ENCODE peak calls at places on chromosomes 11 and 22, in eight cellular contexts. D, Z, T, L, K, E, C and V are unnamed samples.

GRCh38 chr11:47857485-47858168 is 9.5 kb upstream of the NUP160 start:
- DNase-seq in T (no peak), K (no peak), C (no peak), Z (no peak), D (peak), L (no peak), E (no peak), V (peak)

GRCh38 chr11:73359930-73360742 is 16.1 kb upstream of the RELT start:
- DNase-seq in C (no peak), K (peak), L (no peak), E (no peak), Z (peak), T (no peak), D (peak), V (no peak)

GRCh38 chr11:106304274-106304673 is 226.8 kb downstream of the AASDHPPT start:
- DNase-seq in Z (no peak), K (no peak), D (no peak), C (peak), T (no peak), L (peak), E (no peak), V (no peak)

GRCh38 chr11:2775626-2776350 is 76.0 kb upstream of the KCNQ1OT1 start:
- DNase-seq in K (no peak), C (no peak), E (peak), L (no peak), D (no peak), Z (no peak), T (no peak), V (no peak)

GRCh38 chr11:68040121-68040956 is 1.5 kb downstream of the TCIRG1 start:
- DNase-seq in D (peak), E (peak), T (no peak), Z (no peak), C (peak), K (peak), L (peak), V (peak)

GRCh38 chr11:93642416-93642815 is 19.1 kb upstream of the CEP295 start:
- DNase-seq in K (no peak), Z (no peak), D (no peak), T (no peak), C (no peak), E (no peak), L (no peak), V (no peak)

GRCh38 chr22:26642465-26643367 is 14.7 kb upstream of the MIAT start:
- DNase-seq in C (no peak), K (no peak), T (peak), D (peak), Z (no peak), E (no peak), L (no peak), V (peak)

GRCh38 chr11:109236188-109236587 is 185.8 kb upstream of the C11orf87 start:
- DNase-seq in L (no peak), D (no peak), E (no peak), Z (no peak), T (no peak), K (no peak), C (no peak), V (no peak)

GRCh38 chr11:2549491-2549875 is 104.7 kb downstream of the KCNQ1 start:
- DNase-seq in C (no peak), K (no peak), E (no peak), Z (no peak), D (no peak), T (no peak), L (no peak), V (no peak)

GRCh38 chr11:44680982-44681597 is 45.7 kb upstream of the TSPAN18 start:
- DNase-seq in E (no peak), C (peak), K (no peak), Z (peak), L (peak), T (no peak), D (no peak), V (no peak)

GRCh38 chr11:68014157-68014965 is 4.2 kb downstream of the ALDH3B1 start:
- DNase-seq in E (peak), Z (peak), L (peak), K (no peak), D (no peak), T (no peak), C (peak), V (no peak)

GRCh38 chr11:81207421-81208054 is 1526.1 kb downstream of the FAM181B start:
- DNase-seq in E (no peak), T (no peak), L (no peak), D (no peak), C (no peak), K (no peak), Z (no peak), V (no peak)

GRCh38 chr11:106091480-106092123 is 14.1 kb downstream of the AASDHPPT start:
- DNase-seq in L (peak), D (peak), K (no peak), C (peak), E (no peak), Z (peak), T (no peak), V (peak)

GRCh38 chr11:18151581-18151980 is 19.2 kb downstream of the MRGPRX3 start:
- DNase-seq in Z (no peak), E (no peak), T (no peak), L (no peak), K (no peak), D (no peak), C (no peak), V (no peak)
- TF ChIP-seq CTCF in Z (no peak), E (no peak), T (no peak), L (no peak), K (no peak), D (no peak), C (no peak), V (no peak)

DNA sequence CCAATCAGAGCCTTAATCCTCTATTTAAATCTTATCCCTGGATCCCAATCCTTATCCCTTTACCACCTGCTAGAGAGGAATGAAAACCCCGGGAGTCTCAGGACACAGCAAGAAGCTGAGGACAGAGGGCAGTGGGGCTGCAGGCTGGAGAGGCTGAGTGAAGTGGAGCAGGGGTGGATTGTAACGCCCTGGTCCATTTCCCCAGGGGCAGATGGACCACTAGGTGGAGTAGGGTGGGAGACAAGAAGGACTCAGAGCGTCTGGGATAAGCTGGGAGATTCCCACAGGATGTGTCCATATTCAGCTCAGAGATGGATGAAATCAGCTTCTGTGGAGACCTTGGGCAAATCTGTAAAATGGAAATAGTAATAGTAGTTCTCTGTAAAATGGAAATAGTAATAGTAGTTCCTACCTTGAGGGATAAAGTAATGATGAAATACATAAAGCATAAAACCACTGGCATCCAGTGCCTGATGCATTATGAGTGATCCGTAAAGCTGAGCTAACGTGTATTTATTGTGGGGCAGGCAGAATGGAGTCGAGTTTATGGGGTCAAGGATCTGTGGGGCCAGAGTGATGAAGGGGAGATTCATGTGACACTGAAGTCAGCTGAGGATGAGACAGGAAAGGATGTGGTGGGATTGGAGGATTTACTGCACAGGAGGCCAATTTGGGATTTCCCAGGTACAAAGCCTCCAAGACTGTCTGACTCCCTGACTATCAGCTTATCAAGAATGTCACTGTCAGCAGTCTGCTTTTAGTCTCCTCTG is 1.9 kb upstream of the ROBO4 start:
- DNase-seq in T (no peak), E (peak), K (no peak), Z (peak), C (no peak), D (no peak), L (no peak), V (peak)
- TF ChIP-seq CTCF in T (no peak), E (no peak), K (no peak), Z (no peak), C (no peak), D (no peak), L (no peak), V (no peak)

DNA sequence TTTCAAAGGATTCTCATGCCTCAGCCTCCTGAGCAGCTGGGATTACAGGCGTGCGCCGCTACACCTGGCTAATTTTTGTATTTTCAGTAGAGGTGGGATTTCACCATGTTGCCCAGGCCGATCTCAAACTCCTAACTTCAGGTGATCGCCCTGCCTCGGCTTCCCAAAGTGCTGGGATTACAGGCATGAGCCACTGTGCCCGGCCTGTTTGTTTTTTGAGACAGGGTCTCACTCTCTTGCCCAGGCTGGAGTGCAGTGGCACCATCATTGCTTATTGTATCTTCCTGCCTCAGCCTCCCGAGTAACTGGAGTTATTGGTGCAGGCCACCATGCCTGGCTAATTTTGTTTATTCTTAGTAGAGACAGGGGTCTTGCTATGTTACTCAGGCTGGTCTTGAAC is 8.1 kb downstream of the FADS2 start:
- DNase-seq in T (no peak), C (no peak), E (no peak), D (no peak), Z (no peak), K (no peak), L (no peak), V (no peak)
- TF ChIP-seq CTCF in T (no peak), C (no peak), E (no peak), D (no peak), Z (no peak), K (no peak), L (no peak), V (no peak)

GRCh38 chr11:31834237-31834636 is 23.1 kb upstream of the PAX6 start:
- DNase-seq in D (no peak), E (no peak), C (no peak), Z (no peak), K (no peak), L (no peak), T (no peak), V (no peak)
- TF ChIP-seq CTCF in D (no peak), E (no peak), C (no peak), Z (no peak), K (no peak), L (no peak), T (no peak), V (no peak)

DNA sequence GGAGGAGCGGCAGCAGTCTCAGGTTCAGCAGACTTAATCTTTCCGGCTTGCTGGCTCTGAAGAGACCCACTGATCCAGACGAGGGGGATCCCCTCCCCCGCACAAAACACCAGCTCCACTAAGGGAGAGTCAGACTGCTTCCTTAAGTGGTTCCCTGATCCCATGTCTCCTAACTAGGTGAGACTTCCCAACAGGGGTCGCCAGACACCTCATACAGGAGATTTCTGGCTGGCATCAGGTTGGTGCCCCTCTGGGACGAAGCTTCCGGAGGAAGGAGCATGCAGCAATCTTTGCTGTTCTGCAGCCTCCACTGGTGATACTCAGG is 157.1 kb upstream of the TMEM45B start:
- DNase-seq in C (no peak), K (no peak), Z (no peak), L (no peak), D (no peak), T (no peak), E (no peak), V (no peak)
- TF ChIP-seq CTCF in C (no peak), K (no peak), Z (no peak), L (no peak), D (no peak), T (no peak), E (no peak), V (no peak)

DNA sequence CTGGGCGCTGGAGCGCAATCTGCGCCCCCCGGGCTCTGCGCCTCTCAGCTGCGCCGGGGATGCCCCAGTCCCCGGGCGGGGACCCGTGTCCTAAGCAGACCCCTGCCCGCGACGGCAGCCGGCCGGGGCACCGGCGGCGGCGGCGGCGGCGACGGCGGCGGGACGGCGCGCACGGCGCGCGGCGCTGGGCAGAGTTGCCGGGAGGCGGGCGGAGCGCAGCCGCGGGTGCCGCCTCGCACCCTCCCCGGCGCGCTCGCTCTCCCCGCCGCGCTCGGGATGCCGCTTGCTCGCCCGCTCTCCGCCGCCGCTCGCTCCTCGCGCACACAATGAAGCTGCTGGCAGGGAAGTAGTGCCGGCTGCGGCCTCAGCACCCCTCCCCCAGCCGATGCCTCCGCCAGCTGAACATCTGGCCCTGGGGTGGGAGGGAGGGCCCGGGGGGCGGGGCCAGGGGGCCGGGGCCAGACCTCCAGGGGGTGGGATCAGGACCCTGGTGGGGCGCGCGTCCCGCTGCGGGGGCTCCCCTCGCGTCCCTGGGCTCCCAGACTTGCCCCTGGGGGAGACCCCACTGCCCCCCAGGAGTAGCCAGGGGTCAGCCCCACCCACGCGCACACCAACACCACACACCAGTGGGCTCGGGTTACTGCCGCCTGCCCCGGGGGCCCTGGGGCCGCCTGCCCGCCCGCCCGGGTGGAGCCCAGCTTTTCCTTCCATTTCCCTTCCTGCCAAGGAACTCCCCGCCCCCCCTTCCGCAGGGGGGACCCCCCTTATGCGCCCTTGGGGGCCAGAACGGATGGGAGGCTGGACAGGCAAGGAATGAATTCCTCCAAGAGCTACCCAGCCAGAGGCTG is at the start of gene RCOR2:
- DNase-seq in C (peak), D (peak), T (no peak), L (peak), K (peak), Z (peak), E (peak), V (peak)
- TF ChIP-seq CTCF in C (no peak), D (no peak), T (no peak), L (no peak), K (no peak), Z (no peak), E (no peak), V (no peak)

DNA sequence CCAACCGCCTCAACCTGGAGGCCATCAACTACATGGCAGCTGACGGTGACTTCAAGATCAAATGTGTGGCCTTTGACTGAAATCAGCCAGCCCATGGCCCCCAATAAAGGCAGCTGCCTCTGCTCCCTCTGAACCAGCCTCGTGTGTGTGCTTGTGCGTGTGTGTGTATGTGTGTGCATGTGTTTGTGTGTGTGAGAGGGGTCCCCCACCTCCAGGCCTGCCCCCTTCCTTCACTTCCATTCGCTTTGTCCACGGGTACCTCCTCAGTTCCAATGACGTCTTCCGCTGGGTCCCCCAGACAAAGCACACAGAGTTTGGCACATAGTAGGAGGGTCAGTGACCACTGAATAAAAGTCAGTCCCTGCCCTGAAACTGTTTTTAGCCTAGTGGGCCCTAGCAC is 4.2 kb downstream of the LGALS1 start:
- DNase-seq in L (no peak), Z (no peak), K (no peak), C (no peak), D (no peak), E (no peak), T (no peak), V (no peak)
- TF ChIP-seq CTCF in L (no peak), Z (no peak), K (no peak), C (no peak), D (no peak), E (no peak), T (no peak), V (no peak)